ENCODE peak calls at places on chromosome 19, in four cellular contexts. E, C, J and R are unnamed samples. For H3K4me1, the result is how much of the 10 kb centered on the place peaks cover.

GRCh38 chr19:23810496-23810895 is 51.8 kb upstream of the ZNF681 start:
- DNase-seq in E (no peak), J (no peak), C (no peak), R (no peak)

GRCh38 chr19:51726049-51726448 is 2.3 kb upstream of the HAS1 start:
- DNase-seq in C (peak), J (no peak), E (no peak), R (no peak)

GRCh38 chr19:6150289-6150688 is 14.8 kb downstream of the ACSBG2 start:
- DNase-seq in C (no peak), J (no peak), E (no peak), R (no peak)

GRCh38 chr19:44623626-44624025 is 10.3 kb downstream of the IGSF23 start:
- DNase-seq in E (no peak), J (no peak), C (no peak), R (no peak)

GRCh38 chr19:53774011-53774410 is 50.1 kb downstream of the NLRP12 start:
- DNase-seq in J (no peak), C (no peak), E (no peak), R (no peak)

GRCh38 chr19:47146920-47147319 is 16.3 kb downstream of the SAE1 start:
- DNase-seq in E (no peak), J (no peak), C (no peak), R (no peak)

GRCh38 chr19:47275866-47276461 is 1.3 kb downstream of the INAFM1 start:
- DNase-seq in E (peak), C (no peak), J (no peak), R (no peak)

GRCh38 chr19:38135150-38135998 is 88.6 kb downstream of the DPF1 start:
- DNase-seq in J (no peak), C (no peak), E (no peak), R (no peak)

GRCh38 chr19:6271721-6272410 is 7.9 kb downstream of the MLLT1 start:
- DNase-seq in J (no peak), E (peak), C (peak), R (peak)

GRCh38 chr19:3985643-3986259 is 488 bp upstream of the EEF2 start:
- DNase-seq in C (no peak), E (no peak), J (no peak), R (peak)

GRCh38 chr19:55472463-55472862 is 4.0 kb upstream of the ZNF628 start:
- DNase-seq in C (no peak), J (peak), E (no peak), R (no peak)

GRCh38 chr19:56258272-56258671 is 14.3 kb upstream of the EDDM13 start:
- DNase-seq in C (no peak), E (no peak), J (no peak), R (no peak)

GRCh38 chr19:37845932-37846331 is 60.5 kb downstream of the WDR87 start:
- DNase-seq in E (no peak), J (no peak), C (no peak), R (no peak)

GRCh38 chr19:35746087-35746462 is 624 bp downstream of the PSENEN start:
- DNase-seq in E (no peak), J (no peak), C (no peak), R (no peak)

GRCh38 chr19:4304509-4305252 is at the start of gene FSD1:
- DNase-seq in E (no peak), C (peak), J (no peak), R (no peak)

GRCh38 chr19:17671906-17672305 is 16.2 kb downstream of the UNC13A start:
- DNase-seq in J (peak), E (no peak), C (no peak), R (no peak)

GRCh38 chr19:50679177-50680125 is 30.2 kb downstream of the C19orf81 start:
- DNase-seq in C (peak), E (peak), J (peak), R (peak)

GRCh38 chr19:32063601-32064000 is 281.8 kb upstream of the ZNF507 start:
- DNase-seq in C (no peak), J (no peak), E (peak), R (no peak)

GRCh38 chr19:17751103-17751911 is at the start of gene FCHO1:
- DNase-seq in E (no peak), J (no peak), C (peak), R (no peak)

GRCh38 chr19:16118489-16119033 is 6.9 kb downstream of the RAB8A start:
- DNase-seq in J (no peak), C (peak), E (no peak), R (no peak)

GRCh38 chr19:3370214-3370720 is 3.9 kb downstream of the NFIC start:
- DNase-seq in E (peak), C (no peak), J (no peak), R (no peak)

GRCh38 chr19:43751466-43752220 is 3.1 kb downstream of the SMG9 start:
- DNase-seq in E (no peak), C (no peak), J (no peak), R (no peak)

GRCh38 chr19:32104465-32105235 is 240.8 kb upstream of the ZNF507 start:
- DNase-seq in J (no peak), C (no peak), E (peak), R (no peak)

GRCh38 chr19:9936151-9937000 is at the start of gene OLFM2:
- DNase-seq in E (peak), C (no peak), J (no peak), R (no peak)

GRCh38 chr19:14826006-14826405 is 9.0 kb downstream of the OR7A5 start:
- DNase-seq in J (no peak), C (no peak), E (no peak), R (no peak)

GRCh38 chr19:58366576-58367430 is 4.3 kb upstream of the ZNF497 start:
- DNase-seq in E (no peak), J (no peak), C (no peak), R (no peak)

GRCh38 chr19:5063873-5064645 is 95.1 kb downstream of the KDM4B start:
- DNase-seq in J (no peak), C (no peak), E (no peak), R (no peak)

GRCh38 chr19:7746903-7747884 is at the start of gene CD209:
- DNase-seq in E (no peak), C (no peak), J (no peak), R (no peak)

GRCh38 chr19:14088634-14089411 is 1.7 kb downstream of the SAMD1 start:
- DNase-seq in E (no peak), J (no peak), C (no peak), R (no peak)

GRCh38 chr19:47096721-47097120 is 16.9 kb downstream of the ZC3H4 start:
- DNase-seq in J (no peak), E (no peak), C (peak), R (no peak)

GRCh38 chr19:10701955-10702307 is 692 bp downstream of the QTRT1 start:
- DNase-seq in E (no peak), J (no peak), C (no peak), R (no peak)

GRCh38 chr19:34403784-34404108 is 453 bp upstream of the PDCD2L start:
- DNase-seq in C (no peak), E (no peak), J (no peak), R (no peak)
- H3K4me3 ChIP-seq in C (peak), E (peak), J (peak), R (peak)

GRCh38 chr19:39135701-39136100 is 10.1 kb downstream of the PAK4 start:
- DNase-seq in J (no peak), E (no peak), C (no peak), R (no peak)
- H3K4me1 ChIP-seq in J (under half), E (under half), C (under half), R (under half)

DNA sequence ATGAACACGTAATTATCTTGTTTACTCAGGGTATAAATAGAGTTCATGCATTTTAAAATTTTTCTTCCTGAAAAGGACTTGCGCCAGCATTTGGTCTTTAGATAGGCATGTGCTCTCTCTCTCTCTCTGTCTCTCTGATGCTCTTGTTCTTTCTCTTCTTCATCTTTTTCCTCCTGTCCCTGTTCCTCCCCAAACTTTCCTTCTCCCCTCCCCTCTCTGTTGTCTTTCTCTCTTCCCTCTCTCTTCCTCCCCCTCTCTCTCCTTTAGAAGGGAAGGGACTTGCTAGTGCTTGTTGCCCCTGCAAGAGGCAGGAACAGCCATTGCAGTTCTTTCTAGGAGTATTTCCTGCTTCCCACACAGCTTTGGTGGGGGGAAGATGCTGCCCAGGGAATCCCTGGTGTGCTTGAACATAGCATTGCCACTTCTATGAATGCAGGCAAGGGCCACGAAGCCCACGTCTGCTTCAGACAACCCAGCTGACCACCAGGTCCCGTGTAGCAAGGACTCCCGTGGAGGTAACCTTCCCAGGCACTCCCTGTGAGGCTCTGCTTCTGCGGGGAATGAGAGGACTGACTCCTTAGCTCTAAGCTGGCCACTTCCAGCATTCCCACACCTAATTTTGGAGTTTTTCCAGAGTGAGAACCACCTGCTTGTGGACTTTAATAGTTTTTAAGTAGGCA is 6.9 kb upstream of the ZNF536 start:
- DNase-seq in C (no peak), J (no peak), E (no peak), R (no peak)
- TF ChIP-seq POLR2A in C (no peak), J (no peak), E (no peak), R (no peak)

DNA sequence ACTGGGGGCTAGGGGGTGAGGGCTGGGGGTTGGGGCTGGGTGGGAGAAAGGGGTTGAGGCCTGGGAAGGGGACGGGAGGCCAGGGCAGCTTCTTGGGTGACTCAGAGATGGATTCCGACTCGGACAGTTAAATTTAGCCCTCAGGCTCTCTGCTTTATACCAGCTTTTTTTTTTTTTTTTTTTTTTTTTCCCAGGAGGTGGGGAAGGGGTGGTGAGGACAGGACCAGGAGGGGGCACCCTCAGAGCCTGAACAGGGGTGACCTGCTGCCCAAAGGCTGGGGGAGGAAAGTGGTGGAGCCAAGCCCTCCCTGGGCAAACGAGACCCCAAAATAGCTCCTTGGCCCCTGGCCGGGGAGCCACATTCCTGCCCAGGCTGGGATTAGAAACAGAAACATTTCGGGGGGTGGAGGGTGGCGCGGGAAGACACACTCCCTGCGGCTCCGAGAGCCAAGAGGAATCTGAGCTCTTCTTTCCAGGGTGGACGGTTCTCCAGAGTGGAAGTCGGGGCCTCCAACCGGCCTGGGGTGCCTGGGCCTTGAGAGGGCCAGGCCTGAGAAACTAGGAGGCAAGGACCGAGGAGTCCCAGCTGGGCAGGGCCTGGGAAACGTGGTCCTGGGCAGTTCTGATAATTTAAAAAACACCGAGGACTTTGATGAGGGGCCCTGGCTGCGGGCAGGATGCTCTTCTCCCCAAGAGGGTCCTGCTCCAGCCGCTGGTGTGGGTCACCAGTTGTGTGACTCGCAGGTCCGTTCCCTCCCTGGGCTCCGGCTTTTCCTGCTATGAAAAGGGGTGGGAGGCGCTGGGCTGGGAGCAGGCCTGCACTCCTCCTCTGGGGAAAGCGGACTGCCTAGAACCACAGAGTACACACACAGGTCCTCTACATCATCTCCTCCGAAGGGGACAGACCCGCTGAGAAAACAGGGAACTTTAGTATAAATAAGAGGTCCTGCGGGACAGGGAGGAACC is 813 bp upstream of the DMPK start:
- DNase-seq in C (no peak), E (peak), J (no peak), R (no peak)
- H3K4me3 ChIP-seq in C (no peak), E (peak), J (peak), R (peak)

GRCh38 chr19:2170219-2170618 is 6.5 kb downstream of the DOT1L start:
- DNase-seq in C (no peak), J (no peak), E (no peak), R (no peak)
- H3K4me1 ChIP-seq in C (under half), J (half or more), E (under half), R (under half)

DNA sequence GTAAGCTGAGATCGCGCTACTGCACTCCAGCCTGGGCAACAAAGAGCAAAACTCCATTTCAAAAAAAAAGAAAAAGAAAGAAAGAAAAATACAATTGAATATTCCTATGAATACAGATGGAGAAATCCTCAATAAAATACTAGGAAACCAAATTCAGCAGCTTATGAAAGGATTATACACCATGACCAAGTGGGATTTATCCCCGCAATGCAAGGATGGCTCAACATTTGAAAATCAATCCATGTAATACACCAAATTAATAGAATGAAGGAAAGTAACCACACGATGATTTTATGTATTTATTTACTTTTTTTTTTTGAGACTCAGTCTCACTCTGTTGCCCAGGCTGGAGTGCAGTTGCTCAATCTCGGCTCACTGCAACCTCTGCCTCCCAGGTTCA is 19.5 kb upstream of the TM6SF2 start:
- DNase-seq in E (no peak), C (no peak), J (no peak), R (no peak)
- TF ChIP-seq POLR2A in E (no peak), C (no peak), J (no peak), R (no peak)

GRCh38 chr19:18919895-18920204 is 335 bp downstream of the DDX49 start:
- DNase-seq in C (no peak), E (no peak), J (no peak), R (no peak)
- H3K4me3 ChIP-seq in C (peak), E (peak), J (peak), R (peak)

GRCh38 chr19:39969681-39970423 is 1.1 kb upstream of the PSMC4 start:
- DNase-seq in J (no peak), E (no peak), C (no peak), R (no peak)

GRCh38 chr19:39971380-39971841 is 446 bp downstream of the PSMC4 start:
- DNase-seq in E (no peak), J (no peak), C (no peak), R (no peak)

GRCh38 chr19:39970424-39970673 is 616 bp upstream of the PSMC4 start:
- DNase-seq in E (no peak), C (no peak), J (no peak), R (no peak)

GRCh38 chr19:39970674-39971379 is at the start of gene PSMC4:
- DNase-seq in J (peak), E (peak), C (peak), R (peak)

GRCh38 chr19:39974377-39975155 is 3.6 kb downstream of the PSMC4 start:
- DNase-seq in C (no peak), E (no peak), J (no peak), R (no peak)
- H3K4me1 ChIP-seq in C (under half), E (under half), J (under half), R (under half)

DNA sequence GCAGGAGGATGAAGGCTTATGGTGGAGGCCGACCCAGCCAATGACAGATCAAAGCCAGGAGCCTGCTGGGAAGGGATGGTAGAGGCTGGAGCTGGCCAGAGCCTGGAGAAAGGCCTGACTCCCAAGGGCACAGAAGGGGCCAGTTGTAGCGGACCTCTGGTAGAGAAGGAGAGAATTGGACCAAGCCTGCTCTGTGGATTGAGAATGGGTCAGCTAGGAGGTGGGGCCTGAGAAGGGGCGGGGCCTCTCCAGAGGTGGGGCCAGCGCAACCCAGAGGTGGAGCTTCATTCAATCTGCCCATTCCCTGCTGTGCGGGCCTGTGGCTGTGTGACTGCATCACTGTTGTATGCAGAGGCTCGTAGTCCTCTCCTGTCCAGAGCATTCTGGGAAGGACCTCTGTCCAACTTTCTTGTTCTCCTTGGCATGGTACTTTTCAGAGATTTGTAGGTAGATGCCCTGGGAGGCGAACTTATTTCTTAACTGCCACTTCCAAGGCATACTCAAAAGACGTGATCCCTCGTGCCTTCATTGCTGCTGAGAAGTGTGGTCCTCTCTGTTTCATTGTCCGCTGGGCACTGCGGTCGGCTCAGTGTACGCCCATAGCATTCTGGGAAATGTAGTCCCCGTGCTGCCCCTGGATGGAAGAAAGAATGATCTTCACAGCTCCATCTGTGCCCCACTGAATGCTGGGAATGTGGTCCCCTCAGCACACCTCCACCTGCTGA is 6.7 kb downstream of the GRIN2D start:
- DNase-seq in J (peak), E (no peak), C (peak), R (no peak)
- TF ChIP-seq POLR2A in J (no peak), E (no peak), C (no peak), R (no peak)

GRCh38 chr19:13025819-13026477 is 30.7 kb downstream of the NFIX start:
- DNase-seq in E (no peak), C (no peak), J (no peak), R (no peak)
- H3K4me3 ChIP-seq in E (peak), C (no peak), J (no peak), R (peak)